ENCODE peak calls at places on chromosomes 16 and 17, in nine cellular contexts. B, S, K, J, Z, W, V, X and Q are unnamed samples. For H3K4me1, the result is how much of the 10 kb centered on the place peaks cover.

GRCh38 chr17:1232786-1233185 is 37.5 kb upstream of the BHLHA9 start:
- DNase-seq in B (no peak), K (no peak), Z (no peak), S (no peak), W (no peak), V (no peak), J (no peak), X (no peak), Q (no peak)

GRCh38 chr17:9004132-9004960 is 17.0 kb upstream of the NTN1 start:
- DNase-seq in V (no peak), S (no peak), W (no peak), K (no peak), J (no peak), B (no peak), Z (no peak), X (no peak), Q (no peak)

GRCh38 chr16:82671743-82672142 is 45.0 kb downstream of the CDH13 start:
- DNase-seq in S (no peak), K (no peak), Z (no peak), X (no peak), B (no peak), V (peak), J (no peak), W (no peak), Q (no peak)

GRCh38 chr16:88653101-88653500 is 2.2 kb upstream of the CYBA start:
- DNase-seq in B (no peak), X (no peak), K (no peak), V (no peak), W (no peak), S (no peak), J (peak), Z (no peak), Q (no peak)

GRCh38 chr16:2799852-2800226 is 1.6 kb downstream of the PRSS41 start:
- DNase-seq in J (peak), W (no peak), K (peak), S (peak), Z (no peak), X (no peak), B (peak), V (no peak), Q (peak)

GRCh38 chr17:40791808-40792436 is 7.8 kb downstream of the KRT28 start:
- DNase-seq in K (no peak), J (no peak), Z (no peak), X (no peak), V (peak), W (peak), S (peak), B (no peak), Q (no peak)

GRCh38 chr17:73003487-73003886 is 89.0 kb downstream of the SLC39A11 start:
- DNase-seq in V (no peak), X (no peak), S (peak), B (peak), K (no peak), Z (no peak), J (no peak), W (no peak), Q (no peak)

GRCh38 chr17:43200127-43200526 is 11.5 kb upstream of the TMEM106A start:
- DNase-seq in S (no peak), V (no peak), J (no peak), Z (no peak), K (no peak), X (no peak), B (no peak), W (no peak), Q (no peak)

GRCh38 chr16:2702871-2703745 is 16.9 kb downstream of the PRSS27 start:
- DNase-seq in Z (no peak), K (peak), X (no peak), V (no peak), B (peak), J (no peak), S (no peak), W (no peak), Q (no peak)

GRCh38 chr17:1649116-1649843 is 386 bp downstream of the RILP start:
- DNase-seq in S (peak), J (peak), X (peak), B (peak), V (peak), W (peak), Z (peak), K (peak), Q (peak)

GRCh38 chr16:2779978-2780898 is 3.2 kb upstream of the ELOB start:
- DNase-seq in S (no peak), J (no peak), B (no peak), X (no peak), Z (no peak), K (no peak), W (no peak), V (no peak), Q (peak)

GRCh38 chr17:40065771-40066510 is 3.2 kb downstream of the THRA start:
- DNase-seq in Z (no peak), V (no peak), B (no peak), S (no peak), W (peak), J (no peak), X (no peak), K (no peak), Q (no peak)

GRCh38 chr17:37148171-37148570 is 199.4 kb downstream of the AATF start:
- DNase-seq in B (no peak), V (no peak), S (no peak), Z (no peak), K (peak), X (no peak), J (no peak), W (no peak), Q (no peak)

GRCh38 chr17:57869599-57870282 is 19.9 kb upstream of the MRPS23 start:
- DNase-seq in B (no peak), W (no peak), K (no peak), S (peak), V (no peak), J (no peak), Z (no peak), X (no peak), Q (no peak)

GRCh38 chr17:74770498-74771318 is 5.4 kb downstream of the NAT9 start:
- DNase-seq in S (peak), J (peak), X (peak), V (peak), K (peak), Z (peak), W (peak), B (peak), Q (peak)

GRCh38 chr17:59800530-59800942 is 92.2 kb downstream of the TUBD1 start:
- DNase-seq in X (no peak), W (no peak), J (no peak), Z (no peak), K (no peak), S (peak), V (no peak), B (no peak), Q (no peak)

GRCh38 chr17:8922451-8922850 is 43.1 kb downstream of the PIK3R5 start:
- DNase-seq in K (no peak), J (no peak), Z (no peak), S (peak), X (no peak), B (no peak), W (peak), V (no peak), Q (no peak)

GRCh38 chr17:74452027-74452840 is 14.2 kb upstream of the CD300A start:
- DNase-seq in K (no peak), V (no peak), B (no peak), S (no peak), J (no peak), X (no peak), Z (no peak), W (no peak), Q (no peak)

GRCh38 chr16:66278111-66278531 is 88.4 kb upstream of the CDH5 start:
- DNase-seq in K (no peak), J (no peak), V (no peak), W (no peak), X (no peak), S (peak), Z (no peak), B (no peak), Q (peak)

GRCh38 chr16:27781981-27782880 is 232.3 kb downstream of the KATNIP start:
- DNase-seq in B (no peak), X (no peak), J (no peak), V (no peak), W (no peak), K (no peak), S (no peak), Z (no peak), Q (no peak)

GRCh38 chr17:77205396-77206124 is 64.8 kb downstream of the SEC14L1 start:
- DNase-seq in Z (no peak), X (no peak), V (no peak), K (no peak), J (peak), B (no peak), S (no peak), W (no peak), Q (no peak)

GRCh38 chr16:19883296-19883951 is 1.2 kb downstream of the GPRC5B start:
- DNase-seq in V (no peak), K (no peak), Z (peak), X (no peak), B (peak), S (no peak), J (no peak), W (peak), Q (no peak)

GRCh38 chr16:30924086-30924714 is 828 bp downstream of the FBXL19 start:
- DNase-seq in J (peak), V (no peak), X (no peak), S (no peak), Z (no peak), K (no peak), B (no peak), W (no peak), Q (no peak)

GRCh38 chr17:47950448-47950847 is 7.2 kb downstream of the PRR15L start:
- DNase-seq in S (peak), J (no peak), W (no peak), V (no peak), X (no peak), B (peak), K (no peak), Z (no peak), Q (no peak)

GRCh38 chr17:4235372-4236279 is 28.2 kb downstream of the ANKFY1 start:
- DNase-seq in K (no peak), J (no peak), Z (no peak), V (no peak), W (no peak), X (no peak), B (no peak), S (no peak), Q (no peak)

DNA sequence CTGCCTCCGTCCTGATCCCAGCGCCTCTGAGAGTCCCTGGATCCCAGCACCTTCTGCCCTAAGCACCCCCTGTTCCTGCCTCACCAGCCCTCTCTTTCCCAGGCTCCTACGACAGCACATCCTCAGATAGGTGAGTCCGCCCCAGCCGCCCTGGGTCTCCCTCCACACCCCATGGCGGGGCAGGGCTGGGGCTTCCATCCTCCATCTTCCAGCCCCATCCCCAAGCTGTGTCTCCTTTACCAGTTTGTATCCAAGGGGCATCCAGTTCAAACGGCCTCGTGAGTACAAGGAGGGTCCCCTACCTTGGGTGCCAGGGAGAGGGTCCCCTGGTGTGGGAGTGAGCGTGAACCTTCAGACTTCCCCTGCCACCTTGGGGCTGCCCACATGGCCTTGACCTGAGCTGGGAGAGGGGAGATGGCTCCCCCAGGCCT is 774 bp downstream of the LAT start:
- DNase-seq in W (no peak), X (no peak), S (no peak), K (no peak), Z (no peak), J (no peak), V (no peak), B (no peak), Q (no peak)
- H3K4me1 ChIP-seq in W (under half), X (under half), S (under half), K (under half), Z (half or more), J (under half), V (half or more), B (under half), Q (under half)

GRCh38 chr17:17921192-17922082 is 50.8 kb downstream of the TOM1L2 start:
- DNase-seq in V (no peak), K (no peak), W (no peak), J (no peak), Z (no peak), B (no peak), X (no peak), S (peak), Q (no peak)

GRCh38 chr17:17913695-17914332 is 58.4 kb downstream of the TOM1L2 start:
- DNase-seq in K (peak), B (peak), V (peak), S (peak), X (no peak), W (peak), Z (no peak), J (peak), Q (peak)

GRCh38 chr17:17919169-17920107 is 52.8 kb downstream of the TOM1L2 start:
- DNase-seq in S (peak), V (peak), K (peak), Z (peak), B (peak), J (peak), W (peak), X (peak), Q (peak)

GRCh38 chr17:17915183-17915582 is 57.0 kb downstream of the TOM1L2 start:
- DNase-seq in B (no peak), Z (no peak), V (no peak), W (no peak), X (no peak), K (no peak), S (no peak), J (no peak), Q (no peak)

DNA sequence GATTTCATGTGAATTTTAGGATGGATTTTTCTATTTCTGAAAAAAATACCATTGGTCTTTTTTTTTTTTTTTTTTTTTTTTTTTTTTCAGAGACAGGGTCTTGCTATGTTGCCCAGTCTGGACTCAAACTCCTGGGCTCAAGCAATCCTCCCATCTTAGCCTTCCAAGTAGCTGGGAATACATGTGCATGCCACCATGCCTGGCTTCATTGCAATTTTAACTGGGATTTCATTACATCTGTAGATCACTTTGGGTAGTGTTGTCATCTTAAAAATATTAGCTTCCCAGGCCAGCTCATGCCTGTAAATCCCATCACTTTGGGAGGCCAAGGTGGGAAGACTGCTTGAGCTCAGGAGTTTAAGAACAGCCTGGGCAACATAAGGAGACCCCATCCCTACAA is 54.8 kb downstream of the TOM1L2 start:
- DNase-seq in K (no peak), Z (no peak), W (no peak), J (no peak), B (no peak), S (no peak), X (no peak), V (no peak), Q (no peak)
- H3K4me1 ChIP-seq in K (under half), Z (under half), W (under half), J (under half), B (under half), S (half or more), X (under half), V (under half), Q (under half)

GRCh38 chr16:62678796-62679195 is 642.6 kb upstream of the CDH8 start:
- DNase-seq in W (no peak), J (no peak), K (no peak), V (no peak), S (no peak), X (no peak), B (no peak), Z (no peak), Q (no peak)
- H3K4me1 ChIP-seq in W (under half), J (under half), K (under half), V (under half), S (under half), X (under half), B (under half), Z (under half), Q (under half)

GRCh38 chr16:51408357-51408756 is 257.3 kb upstream of the SALL1 start:
- DNase-seq in Z (no peak), W (no peak), V (no peak), K (no peak), B (peak), J (no peak), X (no peak), S (peak), Q (no peak)

GRCh38 chr16:51407199-51407598 is 256.1 kb upstream of the SALL1 start:
- DNase-seq in V (no peak), X (no peak), B (no peak), J (no peak), K (no peak), S (peak), W (no peak), Z (no peak), Q (no peak)

GRCh38 chr16:51410125-51410524 is 259.1 kb upstream of the SALL1 start:
- DNase-seq in B (no peak), X (no peak), Z (no peak), J (no peak), K (no peak), S (no peak), W (no peak), V (no peak), Q (no peak)

GRCh38 chr16:51409001-51409675 is 258.1 kb upstream of the SALL1 start:
- DNase-seq in J (no peak), W (no peak), X (no peak), S (peak), V (no peak), Z (no peak), K (no peak), B (peak), Q (no peak)

GRCh38 chr16:51407921-51408320 is 256.9 kb upstream of the SALL1 start:
- DNase-seq in X (no peak), Z (no peak), J (no peak), S (no peak), K (no peak), V (no peak), W (no peak), B (no peak), Q (no peak)
- H3K4me1 ChIP-seq in X (under half), Z (under half), J (under half), S (under half), K (under half), V (under half), W (under half), B (half or more), Q (under half)

GRCh38 chr16:84886536-84887090 is 66.8 kb downstream of the CRISPLD2 start:
- DNase-seq in V (no peak), W (no peak), X (no peak), B (no peak), K (no peak), J (peak), S (no peak), Z (no peak), Q (no peak)

GRCh38 chr16:84889066-84889465 is 69.3 kb downstream of the CRISPLD2 start:
- DNase-seq in V (no peak), B (no peak), K (no peak), S (no peak), J (peak), Z (no peak), X (no peak), W (no peak), Q (no peak)

GRCh38 chr16:84887207-84887606 is 67.4 kb downstream of the CRISPLD2 start:
- DNase-seq in W (no peak), B (no peak), Z (no peak), X (no peak), J (peak), S (no peak), K (no peak), V (no peak), Q (no peak)

GRCh38 chr16:84890427-84890826 is 70.6 kb downstream of the CRISPLD2 start:
- DNase-seq in X (no peak), W (no peak), Z (no peak), S (no peak), B (no peak), V (no peak), K (no peak), J (peak), Q (no peak)

GRCh38 chr16:84888450-84888849 is 68.7 kb downstream of the CRISPLD2 start:
- DNase-seq in B (no peak), X (no peak), S (peak), K (no peak), J (peak), Z (no peak), W (no peak), V (no peak), Q (no peak)
- H3K4me1 ChIP-seq in B (under half), X (under half), S (under half), K (under half), J (under half), Z (under half), W (under half), V (under half), Q (under half)

DNA sequence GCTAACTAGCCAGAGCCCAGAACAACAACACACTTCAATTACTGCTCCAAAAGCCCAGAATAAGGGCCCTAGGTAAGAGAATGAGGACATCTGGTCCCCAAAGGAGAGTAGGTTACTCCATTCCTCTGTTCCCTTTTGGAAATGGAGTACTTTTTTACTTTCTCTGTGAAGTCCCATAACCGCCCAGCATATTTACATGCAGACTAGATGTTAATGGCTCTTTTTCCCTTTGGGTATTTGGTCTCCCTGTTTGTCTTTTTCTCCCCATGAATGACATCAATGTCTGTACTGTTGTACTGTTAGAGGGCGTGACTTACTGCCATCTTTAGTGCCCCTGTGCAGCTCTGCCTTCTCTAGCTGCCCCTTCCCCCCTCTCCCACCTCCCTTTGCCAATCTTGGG is 19.0 kb downstream of the GPR179 start:
- DNase-seq in K (no peak), S (no peak), X (no peak), J (no peak), W (no peak), Z (no peak), B (no peak), V (no peak), Q (no peak)
- H3K4me1 ChIP-seq in K (under half), S (under half), X (under half), J (under half), W (under half), Z (under half), B (under half), V (under half), Q (under half)

GRCh38 chr16:23865853-23866252 is 30.1 kb downstream of the PRKCB start:
- DNase-seq in V (no peak), J (no peak), B (no peak), S (no peak), Z (no peak), W (no peak), K (no peak), X (no peak), Q (no peak)

GRCh38 chr16:23869052-23869451 is 33.3 kb downstream of the PRKCB start:
- DNase-seq in B (no peak), V (peak), Z (peak), W (no peak), K (no peak), J (no peak), S (no peak), X (no peak), Q (no peak)

GRCh38 chr16:23863511-23864422 is 28.0 kb downstream of the PRKCB start:
- DNase-seq in X (no peak), J (no peak), S (no peak), B (no peak), K (no peak), V (peak), W (no peak), Z (peak), Q (no peak)

GRCh38 chr16:23866628-23867027 is 30.8 kb downstream of the PRKCB start:
- DNase-seq in W (no peak), Z (no peak), B (no peak), V (no peak), X (no peak), J (no peak), K (no peak), S (no peak), Q (no peak)

DNA sequence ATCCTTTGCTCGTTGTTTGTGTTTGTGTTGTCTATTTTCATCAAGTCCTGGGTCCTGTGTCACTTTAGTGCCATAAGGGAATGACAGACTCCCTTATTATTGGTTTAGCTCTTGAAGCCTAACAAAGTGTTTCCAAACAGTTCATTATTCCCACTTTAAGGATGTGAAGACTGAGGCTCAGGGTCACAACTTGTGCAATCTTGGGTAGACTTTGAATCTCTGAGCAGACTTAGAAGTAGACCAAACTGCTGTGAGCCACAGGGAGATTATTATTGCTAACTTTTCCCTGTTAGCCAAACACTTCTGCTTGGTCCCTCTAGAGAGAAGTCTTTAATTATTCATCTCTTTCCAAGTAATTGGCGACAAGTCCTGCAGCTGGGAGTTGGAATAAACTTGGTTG is 31.8 kb downstream of the PRKCB start:
- DNase-seq in X (no peak), J (no peak), Z (no peak), B (no peak), K (no peak), W (no peak), V (no peak), S (no peak), Q (no peak)
- H3K4me1 ChIP-seq in X (under half), J (under half), Z (half or more), B (under half), K (under half), W (under half), V (under half), S (under half), Q (under half)